ENCODE peak calls at places on chromosomes 5 and 9, in eight cellular contexts. One of them, this sample, is unnamed.

GRCh38 chr5:118126159-118126558 is 862.2 kb downstream of the DTWD2 start:
- DNase-seq in NB4: no peak
- DNase-seq in CD4-positive, alpha-beta T cell: no peak
- DNase-seq in right lobe of liver: no peak
- DNase-seq in GM13977: no peak
- DNase-seq in GM10248: no peak
- DNase-seq in endothelial cell: no peak
- DNase-seq in CD8-positive, alpha-beta T cell: no peak
- DNase-seq in this sample: no peak

GRCh38 chr9:136934247-136934646 is 10.3 kb downstream of the FBXW5 start:
- DNase-seq in NB4: no peak
- DNase-seq in right lobe of liver: no peak
- DNase-seq in GM10248: no peak
- DNase-seq in CD4-positive, alpha-beta T cell: no peak
- DNase-seq in GM13977: no peak
- DNase-seq in CD8-positive, alpha-beta T cell: no peak
- DNase-seq in endothelial cell: no peak
- DNase-seq in this sample: no peak

GRCh38 chr9:109817146-109817845 is 37.3 kb downstream of the PALM2AKAP2 start:
- DNase-seq in CD4-positive, alpha-beta T cell: no peak
- DNase-seq in CD8-positive, alpha-beta T cell: no peak
- DNase-seq in NB4: no peak
- DNase-seq in right lobe of liver: no peak
- DNase-seq in GM10248: no peak
- DNase-seq in endothelial cell: no peak
- DNase-seq in GM13977: no peak
- DNase-seq in this sample: no peak

GRCh38 chr9:132181796-132182521 is 20.1 kb downstream of the NTNG2 start:
- DNase-seq in NB4: no peak
- DNase-seq in right lobe of liver: no peak
- DNase-seq in endothelial cell: no peak
- DNase-seq in GM13977: no peak
- DNase-seq in CD8-positive, alpha-beta T cell: no peak
- DNase-seq in CD4-positive, alpha-beta T cell: no peak
- DNase-seq in GM10248: no peak
- DNase-seq in this sample: no peak

GRCh38 chr5:150398432-150399157 is 14.1 kb downstream of the CD74 start:
- DNase-seq in CD8-positive, alpha-beta T cell: peak; percentile 37
- DNase-seq in NB4: peak; percentile 15
- DNase-seq in CD4-positive, alpha-beta T cell: no peak
- DNase-seq in right lobe of liver: peak; percentile 14
- DNase-seq in endothelial cell: peak; percentile 49
- DNase-seq in GM13977: peak; percentile 85
- DNase-seq in GM10248: peak; percentile 82
- DNase-seq in this sample: peak; percentile 84

GRCh38 chr5:153569036-153569435 is 78.6 kb downstream of the GRIA1 start:
- DNase-seq in right lobe of liver: no peak
- DNase-seq in GM10248: no peak
- DNase-seq in CD8-positive, alpha-beta T cell: no peak
- DNase-seq in endothelial cell: no peak
- DNase-seq in NB4: no peak
- DNase-seq in GM13977: no peak
- DNase-seq in CD4-positive, alpha-beta T cell: no peak
- DNase-seq in this sample: no peak

GRCh38 chr5:167952278-167952990 is 339.0 kb upstream of the WWC1 start:
- DNase-seq in GM10248: no peak
- DNase-seq in endothelial cell: no peak
- DNase-seq in CD4-positive, alpha-beta T cell: no peak
- DNase-seq in CD8-positive, alpha-beta T cell: no peak
- DNase-seq in GM13977: no peak
- DNase-seq in NB4: no peak
- DNase-seq in right lobe of liver: no peak
- DNase-seq in this sample: no peak

GRCh38 chr5:36494756-36495637 is 111.4 kb upstream of the SLC1A3 start:
- DNase-seq in endothelial cell: no peak
- DNase-seq in GM13977: no peak
- DNase-seq in NB4: no peak
- DNase-seq in CD4-positive, alpha-beta T cell: no peak
- DNase-seq in GM10248: no peak
- DNase-seq in CD8-positive, alpha-beta T cell: no peak
- DNase-seq in right lobe of liver: no peak
- DNase-seq in this sample: no peak

GRCh38 chr9:104772707-104773106 is 8.8 kb downstream of the NIPSNAP3B start:
- DNase-seq in CD4-positive, alpha-beta T cell: no peak
- DNase-seq in right lobe of liver: no peak
- DNase-seq in GM10248: no peak
- DNase-seq in GM13977: no peak
- DNase-seq in CD8-positive, alpha-beta T cell: no peak
- DNase-seq in NB4: peak; percentile 86
- DNase-seq in endothelial cell: no peak
- DNase-seq in this sample: no peak

GRCh38 chr5:132800545-132800944 is 12.6 kb upstream of the SOWAHA start:
- DNase-seq in right lobe of liver: no peak
- DNase-seq in CD4-positive, alpha-beta T cell: no peak
- DNase-seq in GM13977: no peak
- DNase-seq in GM10248: no peak
- DNase-seq in endothelial cell: no peak
- DNase-seq in CD8-positive, alpha-beta T cell: no peak
- DNase-seq in NB4: no peak
- DNase-seq in this sample: no peak

GRCh38 chr5:40655138-40655537 is 24.6 kb upstream of the PTGER4 start:
- DNase-seq in GM10248: no peak
- DNase-seq in CD4-positive, alpha-beta T cell: no peak
- DNase-seq in NB4: no peak
- DNase-seq in endothelial cell: no peak
- DNase-seq in GM13977: no peak
- DNase-seq in CD8-positive, alpha-beta T cell: no peak
- DNase-seq in right lobe of liver: no peak
- DNase-seq in this sample: no peak

GRCh38 chr5:1736065-1736464 is 63.6 kb downstream of the MRPL36 start:
- DNase-seq in GM13977: no peak
- DNase-seq in NB4: no peak
- DNase-seq in endothelial cell: no peak
- DNase-seq in GM10248: no peak
- DNase-seq in right lobe of liver: no peak
- DNase-seq in CD4-positive, alpha-beta T cell: no peak
- DNase-seq in CD8-positive, alpha-beta T cell: no peak
- DNase-seq in this sample: no peak

GRCh38 chr5:84779206-84779605 is 394.5 kb upstream of the EDIL3 start:
- DNase-seq in GM13977: no peak
- DNase-seq in NB4: no peak
- DNase-seq in right lobe of liver: no peak
- DNase-seq in endothelial cell: no peak
- DNase-seq in GM10248: no peak
- DNase-seq in CD4-positive, alpha-beta T cell: no peak
- DNase-seq in CD8-positive, alpha-beta T cell: no peak
- DNase-seq in this sample: no peak

GRCh38 chr5:82917584-82917983 is 159.6 kb downstream of the TMEM167A start:
- DNase-seq in NB4: no peak
- DNase-seq in right lobe of liver: no peak
- DNase-seq in GM10248: peak; percentile 31
- DNase-seq in GM13977: peak; percentile 36
- DNase-seq in CD4-positive, alpha-beta T cell: no peak
- DNase-seq in CD8-positive, alpha-beta T cell: no peak
- DNase-seq in endothelial cell: no peak
- DNase-seq in this sample: peak; percentile 34

GRCh38 chr5:82924241-82924989 is 152.8 kb downstream of the TMEM167A start:
- DNase-seq in NB4: no peak
- DNase-seq in endothelial cell: no peak
- DNase-seq in CD4-positive, alpha-beta T cell: no peak
- DNase-seq in GM10248: no peak
- DNase-seq in GM13977: no peak
- DNase-seq in CD8-positive, alpha-beta T cell: no peak
- DNase-seq in right lobe of liver: no peak
- DNase-seq in this sample: no peak

GRCh38 chr5:82924990-82925385 is 152.2 kb downstream of the TMEM167A start:
- DNase-seq in endothelial cell: no peak
- DNase-seq in NB4: no peak
- DNase-seq in GM10248: no peak
- DNase-seq in CD4-positive, alpha-beta T cell: no peak
- DNase-seq in CD8-positive, alpha-beta T cell: no peak
- DNase-seq in right lobe of liver: no peak
- DNase-seq in GM13977: no peak
- DNase-seq in this sample: no peak

GRCh38 chr5:82918311-82919031 is 158.7 kb downstream of the TMEM167A start:
- DNase-seq in GM13977: no peak
- DNase-seq in CD4-positive, alpha-beta T cell: no peak
- DNase-seq in endothelial cell: no peak
- DNase-seq in CD8-positive, alpha-beta T cell: no peak
- DNase-seq in NB4: no peak
- DNase-seq in right lobe of liver: no peak
- DNase-seq in GM10248: no peak
- DNase-seq in this sample: no peak

DNA sequence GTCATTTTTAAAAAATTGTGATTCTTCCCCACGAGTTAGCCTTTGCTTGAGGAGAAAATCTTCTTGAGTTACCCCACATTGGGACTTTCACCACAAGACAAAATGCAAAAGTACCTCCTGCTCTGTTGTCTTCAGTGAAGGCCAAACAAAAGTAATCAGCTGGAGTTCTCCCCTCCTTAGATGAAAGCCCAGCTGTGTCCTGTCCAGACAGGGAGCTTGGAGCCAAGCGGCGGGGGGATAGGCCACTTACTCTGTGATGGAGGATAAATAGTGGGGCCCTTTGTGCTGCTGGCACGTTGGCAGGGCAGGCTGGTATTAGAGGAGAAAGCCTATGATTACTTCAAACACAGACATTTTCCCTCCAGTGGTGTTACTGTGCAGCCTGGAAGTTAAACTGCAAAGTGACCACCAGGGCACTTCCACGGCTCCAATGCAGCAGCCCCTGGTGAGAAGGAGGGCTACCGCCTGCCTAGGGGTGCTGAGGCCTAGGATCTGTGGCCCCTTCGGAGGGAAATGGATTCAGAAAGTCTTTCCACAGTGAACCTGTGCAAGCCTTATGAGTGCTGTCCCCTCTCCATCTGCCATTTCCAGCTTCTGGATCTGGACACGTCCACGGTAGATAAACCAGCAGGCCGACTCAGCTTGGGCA is 155.0 kb downstream of the TMEM167A start:
- DNase-seq in GM10248: no peak
- DNase-seq in GM13977: no peak
- DNase-seq in NB4: no peak
- DNase-seq in CD8-positive, alpha-beta T cell: no peak
- DNase-seq in endothelial cell: no peak
- DNase-seq in CD4-positive, alpha-beta T cell: no peak
- DNase-seq in right lobe of liver: no peak
- DNase-seq in this sample: no peak
- TF ChIP-seq CTCF in GM10248: no peak
- TF ChIP-seq CTCF in GM13977: no peak
- TF ChIP-seq CTCF in NB4: no peak
- TF ChIP-seq CTCF in CD8-positive, alpha-beta T cell: no peak
- TF ChIP-seq CTCF in endothelial cell: no peak
- TF ChIP-seq CTCF in CD4-positive, alpha-beta T cell: no peak
- TF ChIP-seq CTCF in right lobe of liver: no peak
- TF ChIP-seq CTCF in this sample: no peak

DNA sequence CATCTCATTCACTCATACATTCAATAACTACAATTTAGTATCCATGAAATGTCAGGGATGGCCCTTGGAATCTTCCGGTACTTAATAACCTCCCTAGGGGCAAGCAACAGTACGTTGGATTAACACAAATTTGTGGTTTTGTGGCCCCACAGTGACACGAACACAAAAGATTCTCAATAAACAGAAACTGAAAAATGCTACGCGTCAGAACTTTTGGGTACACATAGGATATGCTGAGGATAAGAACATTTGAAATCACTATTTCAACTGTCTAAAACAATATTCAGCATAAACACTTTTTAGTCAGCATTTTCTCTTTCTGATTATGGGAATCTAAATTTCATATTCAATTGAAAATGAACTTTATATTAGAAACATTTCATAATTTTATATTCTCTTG is 107.0 kb upstream of the GPR151 start:
- DNase-seq in GM10248: no peak
- DNase-seq in endothelial cell: no peak
- DNase-seq in GM13977: no peak
- DNase-seq in CD8-positive, alpha-beta T cell: no peak
- DNase-seq in NB4: no peak
- DNase-seq in right lobe of liver: no peak
- DNase-seq in CD4-positive, alpha-beta T cell: no peak
- DNase-seq in this sample: no peak
- TF ChIP-seq CTCF in GM10248: no peak
- TF ChIP-seq CTCF in endothelial cell: no peak
- TF ChIP-seq CTCF in GM13977: no peak
- TF ChIP-seq CTCF in CD8-positive, alpha-beta T cell: no peak
- TF ChIP-seq CTCF in NB4: no peak
- TF ChIP-seq CTCF in right lobe of liver: no peak
- TF ChIP-seq CTCF in CD4-positive, alpha-beta T cell: no peak
- TF ChIP-seq CTCF in this sample: no peak

GRCh38 chr5:60959156-60959555 is 14.2 kb downstream of the NDUFAF2 start:
- DNase-seq in CD8-positive, alpha-beta T cell: no peak
- DNase-seq in GM13977: no peak
- DNase-seq in right lobe of liver: no peak
- DNase-seq in NB4: peak; percentile 22
- DNase-seq in endothelial cell: no peak
- DNase-seq in GM10248: no peak
- DNase-seq in CD4-positive, alpha-beta T cell: no peak
- DNase-seq in this sample: peak; percentile 16
- TF ChIP-seq CTCF in CD8-positive, alpha-beta T cell: peak; percentile 61
- TF ChIP-seq CTCF in GM13977: peak; percentile 25
- TF ChIP-seq CTCF in right lobe of liver: peak; percentile 27
- TF ChIP-seq CTCF in NB4: no peak
- TF ChIP-seq CTCF in endothelial cell: peak; percentile 23
- TF ChIP-seq CTCF in GM10248: no peak
- TF ChIP-seq CTCF in CD4-positive, alpha-beta T cell: peak; percentile 65
- TF ChIP-seq CTCF in this sample: peak; percentile 25

GRCh38 chr5:81345411-81346003 is 44.1 kb downstream of the ZCCHC9 start:
- DNase-seq in NB4: no peak
- DNase-seq in CD4-positive, alpha-beta T cell: no peak
- DNase-seq in GM10248: no peak
- DNase-seq in CD8-positive, alpha-beta T cell: no peak
- DNase-seq in right lobe of liver: no peak
- DNase-seq in endothelial cell: no peak
- DNase-seq in GM13977: no peak
- DNase-seq in this sample: no peak
- TF ChIP-seq CTCF in NB4: no peak
- TF ChIP-seq CTCF in CD4-positive, alpha-beta T cell: no peak
- TF ChIP-seq CTCF in GM10248: no peak
- TF ChIP-seq CTCF in CD8-positive, alpha-beta T cell: no peak
- TF ChIP-seq CTCF in right lobe of liver: no peak
- TF ChIP-seq CTCF in endothelial cell: peak; percentile 62
- TF ChIP-seq CTCF in GM13977: no peak
- TF ChIP-seq CTCF in this sample: no peak

GRCh38 chr5:12413585-12413984 is 509.3 kb upstream of the CTNND2 start:
- DNase-seq in GM13977: no peak
- DNase-seq in GM10248: no peak
- DNase-seq in CD8-positive, alpha-beta T cell: no peak
- DNase-seq in NB4: no peak
- DNase-seq in right lobe of liver: no peak
- DNase-seq in endothelial cell: no peak
- DNase-seq in CD4-positive, alpha-beta T cell: no peak
- DNase-seq in this sample: no peak
- TF ChIP-seq CTCF in GM13977: no peak
- TF ChIP-seq CTCF in GM10248: no peak
- TF ChIP-seq CTCF in CD8-positive, alpha-beta T cell: no peak
- TF ChIP-seq CTCF in NB4: no peak
- TF ChIP-seq CTCF in right lobe of liver: no peak
- TF ChIP-seq CTCF in endothelial cell: no peak
- TF ChIP-seq CTCF in CD4-positive, alpha-beta T cell: no peak
- TF ChIP-seq CTCF in this sample: no peak